ENCODE peak calls at places on chromosomes 3 and 15, in eight cellular contexts. E, H, T, S, Z, M, V and J are unnamed samples.

GRCh38 chr15:84638103-84638502 is 16.0 kb downstream of the WDR73 start:
- DNase-seq in H (no peak), Z (no peak), E (no peak), S (peak), T (no peak), V (no peak), M (no peak), J (no peak)

GRCh38 chr3:59820352-59820934 is 770.6 kb upstream of the CFAP20DC start:
- DNase-seq in E (no peak), T (no peak), Z (no peak), S (no peak), H (no peak), M (no peak), V (no peak), J (no peak)

GRCh38 chr3:8660271-8660731 is 15.7 kb upstream of the SSUH2 start:
- DNase-seq in E (peak), M (no peak), H (no peak), Z (no peak), S (peak), V (no peak), T (no peak), J (no peak)

GRCh38 chr3:186259612-186260383 is 102.2 kb downstream of the DGKG start:
- DNase-seq in V (peak), S (peak), Z (peak), M (no peak), E (peak), T (peak), H (peak), J (no peak)

GRCh38 chr15:98888839-98889479 is 118.6 kb downstream of the PGPEP1L start:
- DNase-seq in V (no peak), H (no peak), E (no peak), T (no peak), Z (no peak), M (no peak), S (no peak), J (no peak)

GRCh38 chr3:63966871-63967270 is 54.7 kb upstream of the SCAANT1 start:
- DNase-seq in Z (no peak), M (no peak), T (no peak), E (no peak), V (no peak), S (no peak), H (no peak), J (no peak)

GRCh38 chr15:85443593-85444328 is 63.4 kb downstream of the AKAP13 start:
- DNase-seq in S (no peak), M (no peak), Z (no peak), T (no peak), E (no peak), V (no peak), H (no peak), J (no peak)

GRCh38 chr3:129654126-129654525 is 47.6 kb upstream of the PLXND1 start:
- DNase-seq in S (no peak), T (no peak), E (no peak), V (no peak), M (no peak), Z (no peak), H (no peak), J (no peak)

GRCh38 chr3:4675704-4676103 is 182.6 kb downstream of the ITPR1 start:
- DNase-seq in S (no peak), H (no peak), E (no peak), V (no peak), M (no peak), Z (no peak), T (no peak), J (no peak)

GRCh38 chr15:91867581-91868026 is 14.1 kb downstream of the SLCO3A1 start:
- DNase-seq in M (peak), V (peak), T (peak), E (peak), Z (peak), H (peak), S (peak), J (peak)

GRCh38 chr3:10397879-10398278 is 77.0 kb upstream of the SEC13 start:
- DNase-seq in E (no peak), S (no peak), M (no peak), V (no peak), H (peak), Z (no peak), T (no peak), J (no peak)

GRCh38 chr3:61894988-61895935 is 333.9 kb downstream of the PTPRG start:
- DNase-seq in Z (peak), M (no peak), T (peak), H (peak), E (peak), V (no peak), S (peak), J (no peak)

GRCh38 chr15:52343831-52344230 is 48.2 kb upstream of the MYO5C start:
- DNase-seq in Z (no peak), M (no peak), S (no peak), V (no peak), H (no peak), T (no peak), E (no peak), J (no peak)

GRCh38 chr3:102054543-102054942 is 205.2 kb downstream of the NFKBIZ start:
- DNase-seq in E (no peak), M (no peak), S (no peak), T (no peak), H (no peak), V (no peak), Z (no peak), J (no peak)

GRCh38 chr15:51365417-51365816 is 24.0 kb downstream of the GLDN start:
- DNase-seq in Z (no peak), T (no peak), V (no peak), M (no peak), E (no peak), S (no peak), H (no peak), J (no peak)

GRCh38 chr3:115146418-115147328 is at the start of gene ZBTB20:
- DNase-seq in S (peak), H (peak), T (peak), V (peak), M (peak), E (peak), Z (no peak), J (no peak)
- TF ChIP-seq POLR2A in S (peak), H (no peak), T (peak), V (peak), M (no peak), E (no peak), Z (peak), J (no peak)

GRCh38 chr3:14245822-14246221 is 67.2 kb downstream of the LSM3 start:
- DNase-seq in M (no peak), H (no peak), E (no peak), S (peak), Z (no peak), T (no peak), V (no peak), J (no peak)
- H3K4me3 ChIP-seq in M (no peak), H (no peak), E (no peak), S (no peak), Z (no peak), T (no peak), V (no peak), J (no peak)

GRCh38 chr3:42159706-42160472 is 68.7 kb downstream of the TRAK1 start:
- DNase-seq in M (peak), S (peak), H (peak), T (peak), Z (peak), V (peak), E (peak), J (no peak)
- TF ChIP-seq POLR2A in M (no peak), S (no peak), H (no peak), T (no peak), Z (no peak), V (no peak), E (no peak), J (no peak)

DNA sequence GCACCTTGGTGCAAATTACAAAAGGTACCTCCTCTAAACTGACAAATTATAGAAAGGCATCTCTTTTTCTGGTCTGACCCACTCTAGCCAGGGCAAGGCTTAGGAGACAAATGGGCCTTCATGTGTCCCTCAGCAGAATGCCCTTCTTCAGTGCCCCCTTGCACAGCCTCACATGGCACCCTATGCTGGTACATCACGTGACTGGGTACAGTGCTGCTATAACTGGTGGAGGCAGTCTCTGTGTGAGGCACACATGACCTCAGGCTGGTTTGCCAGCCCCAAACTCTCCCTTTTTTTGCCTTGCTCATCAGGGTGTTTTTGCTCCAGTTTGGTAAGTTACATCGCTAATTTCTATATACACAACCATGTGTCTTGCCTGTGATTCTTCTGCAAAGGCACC is 3.1 kb downstream of the CLEC3B start:
- DNase-seq in T (no peak), H (no peak), E (no peak), V (no peak), M (no peak), S (no peak), Z (no peak), J (no peak)
- H3K4me3 ChIP-seq in T (no peak), H (no peak), E (no peak), V (no peak), M (no peak), S (no peak), Z (no peak), J (no peak)

GRCh38 chr15:40111888-40112287 is 3.2 kb upstream of the BMF start:
- DNase-seq in Z (no peak), M (no peak), V (no peak), T (no peak), H (no peak), S (no peak), E (no peak), J (no peak)

GRCh38 chr15:40118473-40118872 is 9.8 kb upstream of the BMF start:
- DNase-seq in Z (no peak), E (no peak), T (no peak), V (no peak), H (no peak), M (no peak), S (no peak), J (no peak)

GRCh38 chr15:40112789-40113188 is 4.1 kb upstream of the BMF start:
- DNase-seq in T (no peak), H (no peak), V (no peak), M (no peak), E (no peak), Z (no peak), S (no peak), J (no peak)

GRCh38 chr15:40114218-40114617 is 5.5 kb upstream of the BMF start:
- DNase-seq in E (no peak), S (no peak), M (no peak), Z (no peak), T (no peak), H (no peak), V (no peak), J (no peak)

DNA sequence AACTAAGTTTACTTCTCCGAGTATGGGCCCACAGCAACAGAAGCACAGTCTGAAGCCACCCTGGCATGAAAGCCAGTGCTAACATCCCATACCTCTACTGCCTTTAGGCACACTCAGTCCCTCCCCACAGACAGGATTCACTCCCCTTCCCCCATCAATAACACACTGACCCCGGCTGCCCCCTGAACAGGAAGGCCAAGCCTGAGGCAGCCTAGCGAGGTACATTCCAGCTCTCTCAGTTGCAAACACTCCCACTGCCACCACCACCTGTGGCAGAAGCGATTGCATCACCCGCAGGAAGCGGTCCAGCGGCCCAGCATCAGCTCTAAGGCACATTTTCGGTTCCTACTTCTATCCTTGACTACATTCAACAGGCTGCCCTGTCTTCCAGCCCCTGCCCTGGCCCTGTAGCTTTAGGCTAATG is 7.0 kb upstream of the BMF start:
- DNase-seq in Z (no peak), M (no peak), V (peak), S (peak), H (peak), E (peak), T (peak), J (no peak)
- TF ChIP-seq POLR2A in Z (no peak), M (no peak), V (no peak), S (no peak), H (no peak), E (no peak), T (no peak), J (no peak)

GRCh38 chr3:175668300-175668699 is 809.2 kb downstream of the NAALADL2 start:
- DNase-seq in V (no peak), S (no peak), M (no peak), H (no peak), T (no peak), E (no peak), Z (no peak), J (no peak)

GRCh38 chr3:175670572-175670971 is 811.4 kb downstream of the NAALADL2 start:
- DNase-seq in M (no peak), T (no peak), E (no peak), S (no peak), H (no peak), V (no peak), Z (no peak), J (no peak)

GRCh38 chr3:175672119-175672689 is 813.1 kb downstream of the NAALADL2 start:
- DNase-seq in Z (no peak), S (no peak), M (no peak), V (no peak), H (no peak), E (no peak), T (no peak), J (no peak)
- H3K4me3 ChIP-seq in Z (no peak), S (no peak), M (peak), V (peak), H (no peak), E (no peak), T (peak), J (peak)